ENCODE peak calls at places on chromosomes 12 and 14, in seven cellular contexts. I is HCT116, M is HEK293T, O is GM12878, P is K562, A is HepG2, V is H1. K is an unnamed sample.

GRCh38 chr14:31682768-31683167 is 121.6 kb downstream of the NUBPL start:
- DNase-seq in I (no peak), M (no peak), O (no peak), P (no peak), A (no peak), V (no peak), K (no peak)

GRCh38 chr14:75993567-75994041 is 8.0 kb downstream of the IFT43 start:
- DNase-seq in I (no peak), M (no peak), O (peak; percentile 47), P (no peak), A (no peak), V (no peak), K (no peak)

GRCh38 chr12:50572275-50572674 is 67.5 kb downstream of the DIP2B start:
- DNase-seq in I (no peak), M (no peak), O (no peak), P (no peak), A (peak; percentile 84), V (no peak), K (no peak)

GRCh38 chr12:49954863-49955830 is 4.6 kb downstream of the AQP2 start:
- DNase-seq in I (no peak), M (no peak), O (no peak), P (no peak), A (no peak), V (no peak), K (no peak)

GRCh38 chr12:110639336-110640178 is 25.6 kb downstream of the TCTN1 start:
- DNase-seq in I (no peak), M (no peak), O (no peak), P (peak; percentile 31), A (no peak), V (no peak), K (no peak)

GRCh38 chr12:40104461-40105264 is 1.2 kb downstream of the SLC2A13 start:
- DNase-seq in I (no peak), M (peak; percentile 23), O (no peak), P (peak; percentile 70), A (no peak), V (no peak), K (no peak)

GRCh38 chr12:91483471-91483985 is 300.9 kb upstream of the DCN start:
- DNase-seq in I (no peak), M (no peak), O (no peak), P (no peak), A (no peak), V (no peak), K (no peak)

GRCh38 chr12:94616217-94616729 is 34.1 kb downstream of the TMCC3 start:
- DNase-seq in I (no peak), M (no peak), O (no peak), P (peak; percentile 88), A (no peak), V (no peak), K (no peak)

GRCh38 chr14:33542338-33543290 is 408.3 kb downstream of the EGLN3 start:
- DNase-seq in I (no peak), M (no peak), O (no peak), P (no peak), A (no peak), V (no peak), K (no peak)

GRCh38 chr12:125057708-125058107 is 7.5 kb upstream of the AACS start:
- DNase-seq in I (no peak), M (no peak), O (no peak), P (no peak), A (no peak), V (no peak), K (no peak)

GRCh38 chr12:95583933-95584332 is 32.7 kb upstream of the USP44 start:
- DNase-seq in I (peak; percentile 8), M (no peak), O (no peak), P (peak; percentile 20), A (no peak), V (no peak), K (no peak)

GRCh38 chr12:113070117-113070906 is 13.8 kb downstream of the DTX1 start:
- DNase-seq in I (no peak), M (no peak), O (no peak), P (no peak), A (no peak), V (no peak), K (no peak)

GRCh38 chr12:120739031-120739762 is 13.6 kb downstream of the ACADS start:
- DNase-seq in I (no peak), M (no peak), O (no peak), P (no peak), A (no peak), V (no peak), K (no peak)

GRCh38 chr12:52628841-52629240 is 10.5 kb upstream of the KRT73 start:
- DNase-seq in I (no peak), M (no peak), O (no peak), P (no peak), A (no peak), V (no peak), K (no peak)

GRCh38 chr12:22935090-22935489 is 310.1 kb downstream of the ETNK1 start:
- DNase-seq in I (no peak), M (peak; percentile 47), O (no peak), P (no peak), A (no peak), V (no peak), K (peak; percentile 33)

GRCh38 chr14:55610717-55611370 is 30.8 kb downstream of the KTN1 start:
- DNase-seq in I (no peak), M (no peak), O (no peak), P (no peak), A (no peak), V (no peak), K (peak; percentile 27)

GRCh38 chr12:130838284-130838950 is 633 bp downstream of the STX2 start:
- DNase-seq in I (no peak), M (peak; percentile 33), O (no peak), P (peak; percentile 56), A (peak; percentile 27), V (no peak), K (peak; percentile 44)

GRCh38 chr14:101851716-101852395 is 90.3 kb downstream of the PPP2R5C start:
- DNase-seq in I (no peak), M (no peak), O (no peak), P (no peak), A (no peak), V (no peak), K (no peak)

GRCh38 chr14:81343166-81343565 is 57.0 kb downstream of the STON2 start:
- DNase-seq in I (no peak), M (no peak), O (no peak), P (no peak), A (no peak), V (no peak), K (no peak)

GRCh38 chr12:48980389-48980952 is 2.3 kb downstream of the WNT1 start:
- DNase-seq in I (no peak), M (no peak), O (no peak), P (no peak), A (no peak), V (no peak), K (peak; percentile 76)

GRCh38 chr14:63435838-63436237 is 107.3 kb downstream of the PPP2R5E start:
- DNase-seq in I (no peak), M (no peak), O (no peak), P (no peak), A (peak; percentile 13), V (no peak), K (no peak)

GRCh38 chr14:95388699-95389098 is 69.0 kb upstream of the CLMN start:
- DNase-seq in I (no peak), M (no peak), O (no peak), P (no peak), A (no peak), V (no peak), K (no peak)

GRCh38 chr12:92505373-92506340 is 197.1 kb upstream of the PLEKHG7 start:
- DNase-seq in I (no peak), M (no peak), O (peak; percentile 86), P (peak; percentile 57), A (no peak), V (no peak), K (no peak)

GRCh38 chr12:111274820-111275219 is 94.1 kb downstream of the PHETA1 start:
- DNase-seq in I (peak; percentile 15), M (peak; percentile 52), O (no peak), P (peak; percentile 8), A (no peak), V (no peak), K (no peak)

GRCh38 chr14:33737446-33737845 is 213.4 kb downstream of the EGLN3 start:
- DNase-seq in I (no peak), M (no peak), O (no peak), P (no peak), A (no peak), V (no peak), K (no peak)

GRCh38 chr12:109695420-109695819 is 18.2 kb upstream of the FAM222A start:
- DNase-seq in I (no peak), M (no peak), O (no peak), P (no peak), A (no peak), V (no peak), K (no peak)

GRCh38 chr14:61215222-61216010 is 65.7 kb downstream of the TMEM30B start:
- DNase-seq in I (no peak), M (no peak), O (no peak), P (no peak), A (no peak), V (no peak), K (no peak)

GRCh38 chr12:41924111-41924510 is 220.6 kb downstream of the GXYLT1 start:
- DNase-seq in I (no peak), M (no peak), O (no peak), P (no peak), A (no peak), V (no peak), K (no peak)
- TF ChIP-seq SP1 in I (no peak), M (no peak), O (no peak), P (no peak), A (no peak), V (no peak), K (no peak)

GRCh38 chr14:22854963-22855724 is 16.4 kb upstream of the LRP10 start:
- DNase-seq in I (no peak), M (no peak), O (no peak), P (no peak), A (peak; percentile 86), V (no peak), K (no peak)
- TF ChIP-seq SP1 in I (no peak), M (no peak), O (no peak), P (no peak), A (no peak), V (no peak), K (no peak)

DNA sequence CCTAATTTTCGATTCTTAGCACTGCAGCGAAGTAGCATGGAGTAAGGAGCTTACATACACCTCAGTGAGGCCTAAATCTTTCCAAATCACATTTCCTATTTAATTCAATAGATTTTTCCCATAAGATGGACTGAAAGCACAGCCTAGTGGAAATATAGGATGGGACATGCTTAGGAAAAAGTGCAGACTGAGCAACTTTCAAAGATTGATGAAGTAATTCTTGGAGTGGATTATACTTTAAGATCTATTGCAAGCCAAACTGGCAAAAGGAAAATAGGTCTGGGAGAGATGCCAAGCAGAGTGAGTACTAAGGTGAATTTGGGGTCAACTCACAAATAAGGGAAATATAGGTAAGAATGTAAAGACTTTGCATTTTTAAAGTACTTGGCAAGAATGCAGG is 170.3 kb upstream of the FOXG1 start:
- DNase-seq in I (no peak), M (no peak), O (no peak), P (no peak), A (no peak), V (no peak), K (no peak)
- TF ChIP-seq SP1 in I (no peak), M (no peak), O (no peak), P (no peak), A (no peak), V (no peak), K (no peak)

DNA sequence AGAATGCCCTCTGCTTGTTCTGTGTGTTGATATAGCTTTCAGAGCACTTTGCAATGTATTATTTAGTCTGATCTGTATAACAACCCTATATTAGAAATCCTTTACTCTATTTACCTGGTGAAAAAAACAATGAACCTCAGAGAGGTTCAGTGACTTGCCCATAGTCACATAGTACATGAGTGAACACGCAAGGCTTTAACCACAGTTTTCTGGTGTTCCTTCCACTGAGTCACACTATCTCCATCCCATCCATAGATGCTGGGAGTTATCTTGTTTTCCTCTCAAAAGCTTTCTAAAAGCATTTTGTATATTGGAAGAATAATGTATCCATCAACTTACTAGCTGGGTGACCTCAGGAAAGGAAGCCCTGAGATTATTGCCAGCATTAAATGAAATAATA is 104.5 kb downstream of the NT5DC3 start:
- DNase-seq in I (no peak), M (no peak), O (no peak), P (no peak), A (no peak), V (no peak), K (no peak)
- TF ChIP-seq SP1 in I (no peak), M (no peak), O (no peak), P (no peak), A (no peak), V (no peak), K (no peak)

K was measured in WTC11.